ENCODE peak calls at places on chromosomes 11 and 22, in five cellular contexts. O is endothelial cell of umbilical vein, L is transverse colon, V is esophagus squamous epithelium, J is Peyer's patch. F is an unnamed sample.

GRCh38 chr11:86192858-86193257 is 51.7 kb upstream of the EED start:
- DNase-seq in O (no peak), L (no peak), V (no peak), J (no peak), F (no peak)

GRCh38 chr11:123251656-123252344 is 56.8 kb upstream of the CLMP start:
- DNase-seq in O (no peak), L (peak), V (no peak), J (no peak), F (peak)

GRCh38 chr22:46829140-46829891 is 66.9 kb downstream of the TBC1D22A start:
- DNase-seq in O (peak), L (no peak), V (no peak), J (no peak), F (no peak)

GRCh38 chr11:60970369-60970774 is 1.1 kb upstream of the CD6 start:
- DNase-seq in O (peak), L (peak), V (no peak), J (peak), F (peak)

GRCh38 chr11:35142481-35143207 is 3.7 kb downstream of the CD44 start:
- DNase-seq in O (peak), L (peak), V (no peak), J (peak), F (no peak)

GRCh38 chr11:131776211-131776610 is 405.8 kb downstream of the NTM start:
- DNase-seq in O (no peak), L (no peak), V (no peak), J (no peak), F (no peak)

GRCh38 chr11:46505741-46506485 is 87.9 kb downstream of the AMBRA1 start:
- DNase-seq in O (no peak), L (no peak), V (no peak), J (no peak), F (no peak)

GRCh38 chr22:35638408-35638807 is 9.8 kb upstream of the APOL6 start:
- DNase-seq in O (no peak), L (peak), V (no peak), J (no peak), F (peak)

GRCh38 chr11:3087821-3088800 is 30.9 kb upstream of the CARS1 start:
- DNase-seq in O (no peak), L (no peak), V (no peak), J (no peak), F (no peak)

GRCh38 chr11:17613428-17613962 is 66.4 kb downstream of the OTOG start:
- DNase-seq in O (no peak), L (no peak), V (no peak), J (no peak), F (no peak)

GRCh38 chr11:107563702-107564101 is 1.8 kb downstream of the ALKBH8 start:
- DNase-seq in O (peak), L (peak), V (no peak), J (peak), F (peak)

GRCh38 chr11:4072668-4073285 is 21.8 kb upstream of the RRM1 start:
- DNase-seq in O (peak), L (peak), V (no peak), J (peak), F (no peak)

GRCh38 chr11:20670932-20671403 is 1.6 kb downstream of the NELL1 start:
- DNase-seq in O (no peak), L (no peak), V (no peak), J (no peak), F (no peak)

GRCh38 chr22:30605449-30606110 is 1.4 kb upstream of the TCN2 start:
- DNase-seq in O (peak), L (peak), V (no peak), J (peak), F (no peak)

GRCh38 chr22:21802056-21802455 is 65.4 kb downstream of the MAPK1 start:
- DNase-seq in O (no peak), L (no peak), V (no peak), J (no peak), F (no peak)

GRCh38 chr11:6673523-6673922 is 9.6 kb downstream of the MRPL17 start:
- DNase-seq in O (no peak), L (no peak), V (no peak), J (no peak), F (no peak)

GRCh38 chr11:124648610-124649009 is 24.9 kb downstream of the SIAE start:
- DNase-seq in O (no peak), L (no peak), V (no peak), J (no peak), F (no peak)

GRCh38 chr11:35857922-35858321 is 85.9 kb upstream of the LDLRAD3 start:
- DNase-seq in O (no peak), L (no peak), V (no peak), J (no peak), F (no peak)

GRCh38 chr22:39956932-39957664 is 3.1 kb upstream of the TMA7B start:
- DNase-seq in O (no peak), L (no peak), V (no peak), J (no peak), F (no peak)

GRCh38 chr11:44680982-44681597 is 45.7 kb upstream of the TSPAN18 start:
- DNase-seq in O (no peak), L (no peak), V (no peak), J (peak), F (no peak)

GRCh38 chr11:64097468-64098317 is 62.0 kb downstream of the FLRT1 start:
- DNase-seq in O (no peak), L (no peak), V (no peak), J (no peak), F (no peak)

GRCh38 chr11:33721291-33721840 is 14.9 kb downstream of the CD59 start:
- DNase-seq in O (peak), L (no peak), V (no peak), J (no peak), F (no peak)

GRCh38 chr11:81246937-81247336 is 1486.7 kb downstream of the FAM181B start:
- DNase-seq in O (no peak), L (no peak), V (no peak), J (no peak), F (no peak)

GRCh38 chr11:57529012-57529411 is 1.5 kb downstream of the TIMM10 start:
- DNase-seq in O (no peak), L (no peak), V (no peak), J (no peak), F (no peak)

GRCh38 chr11:87368876-87369480 is 331.2 kb downstream of the TMEM135 start:
- DNase-seq in O (peak), L (no peak), V (no peak), J (no peak), F (peak)

GRCh38 chr22:35274154-35274871 is 17.0 kb downstream of the HMGXB4 start:
- DNase-seq in O (no peak), L (no peak), V (no peak), J (no peak), F (no peak)

GRCh38 chr11:29310016-29310415 is 706.8 kb downstream of the KCNA4 start:
- DNase-seq in O (peak), L (no peak), V (no peak), J (no peak), F (no peak)

GRCh38 chr22:33919591-33920501 is at the start of gene LARGE1:
- DNase-seq in O (no peak), L (peak), V (no peak), J (peak), F (peak)

GRCh38 chr11:83159901-83160865 is 3.3 kb downstream of the PCF11 start:
- DNase-seq in O (peak), L (peak), V (no peak), J (no peak), F (no peak)

GRCh38 chr22:39727541-39727940 is 157.0 kb downstream of the CACNA1I start:
- DNase-seq in O (no peak), L (no peak), V (no peak), J (no peak), F (no peak)

GRCh38 chr11:86726118-86726748 is 53.8 kb upstream of the ME3 start:
- DNase-seq in O (no peak), L (no peak), V (no peak), J (no peak), F (no peak)

GRCh38 chr11:45336136-45336535 is 50.0 kb upstream of the SYT13 start:
- DNase-seq in O (no peak), L (no peak), V (no peak), J (no peak), F (no peak)

GRCh38 chr11:2825261-2825885 is 60.2 kb downstream of the CDKN1C start:
- DNase-seq in O (peak), L (peak), V (no peak), J (peak), F (peak)

GRCh38 chr11:10381730-10382129 is 73.3 kb upstream of the AMPD3 start:
- DNase-seq in O (no peak), L (no peak), V (no peak), J (no peak), F (no peak)

GRCh38 chr22:38259370-38259769 is 13.4 kb downstream of the TMEM184B start:
- DNase-seq in O (no peak), L (no peak), V (no peak), J (no peak), F (no peak)

GRCh38 chr22:38257170-38257569 is 15.6 kb downstream of the TMEM184B start:
- DNase-seq in O (peak), L (no peak), V (no peak), J (no peak), F (no peak)

GRCh38 chr22:38257650-38258246 is 15.1 kb downstream of the TMEM184B start:
- DNase-seq in O (no peak), L (peak), V (no peak), J (no peak), F (no peak)

GRCh38 chr22:38258895-38259294 is 13.9 kb downstream of the TMEM184B start:
- DNase-seq in O (peak), L (no peak), V (no peak), J (no peak), F (peak)

GRCh38 chr22:38255697-38256096 is 17.1 kb downstream of the TMEM184B start:
- DNase-seq in O (no peak), L (no peak), V (no peak), J (no peak), F (no peak)
- H3K27ac ChIP-seq in O (no peak), L (peak), V (no peak), J (no peak), F (no peak)

GRCh38 chr11:130001491-130002351 is 914 bp downstream of the PRDM10 start:
- DNase-seq in O (peak), L (peak), V (no peak), J (peak), F (peak)
- TF ChIP-seq POLR2A in O (no peak), L (peak), V (no peak), J (peak), F (no peak)

DNA sequence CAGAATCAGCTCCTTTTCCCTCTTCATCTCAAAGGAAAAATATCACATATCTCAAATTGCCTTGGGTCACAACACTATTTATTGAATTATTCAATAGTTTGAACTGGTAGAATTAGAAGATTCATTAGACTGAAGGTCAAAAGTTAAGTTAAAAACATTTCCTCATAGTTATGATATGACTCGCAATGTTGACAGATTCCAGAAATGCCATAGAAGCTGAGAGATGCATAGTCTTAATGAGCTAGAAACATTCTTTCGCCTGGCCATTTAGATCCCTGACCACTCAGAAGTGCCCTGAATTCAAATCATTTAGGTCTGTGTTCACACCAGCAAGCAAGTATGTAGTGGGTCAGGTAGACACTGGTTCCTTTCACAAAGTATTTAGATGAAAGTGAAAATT is 44.4 kb downstream of the FAT3 start:
- DNase-seq in O (peak), L (no peak), V (no peak), J (no peak), F (no peak)
- H3K4me3 ChIP-seq in O (no peak), L (no peak), V (no peak), J (no peak), F (no peak)

DNA sequence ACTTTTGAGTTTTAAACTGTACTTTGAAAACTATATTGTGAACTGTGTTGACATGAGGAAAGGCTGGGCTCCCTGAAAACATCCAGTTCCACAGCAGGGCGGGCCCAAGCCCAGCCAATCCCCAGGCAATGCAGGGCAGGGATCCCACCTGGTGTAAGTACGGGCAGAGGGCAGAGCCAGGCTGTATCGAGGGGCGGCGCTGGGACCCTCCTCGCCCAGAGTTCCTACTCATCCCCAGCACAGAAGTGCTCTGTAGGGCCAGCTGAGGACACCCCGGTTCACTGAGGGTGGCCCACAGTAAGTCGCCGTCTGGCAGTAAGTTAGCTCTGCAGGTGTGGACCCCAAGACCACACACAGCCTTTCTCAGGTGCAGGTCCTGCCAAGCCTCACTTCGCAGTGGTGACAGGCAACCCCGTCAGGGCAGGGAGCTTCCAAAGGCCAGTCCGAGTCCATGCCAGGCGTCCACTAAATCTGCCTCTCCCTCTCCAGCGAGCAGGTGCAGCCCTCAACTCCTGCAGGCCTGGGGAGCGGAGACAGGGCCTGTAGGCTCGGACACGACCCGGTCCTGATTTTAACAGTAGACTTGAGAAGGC is 6.4 kb downstream of the RASSF7 start:
- DNase-seq in O (no peak), L (no peak), V (no peak), J (no peak), F (no peak)
- H3K27ac ChIP-seq in O (no peak), L (peak), V (peak), J (peak), F (no peak)

F was measured in heart left ventricle.